ENCODE peak calls at places on chromosomes 6 and 20, in nine cellular contexts. X is testis, J is Peyer's patch, S is right lobe of liver, L is endothelial cell of umbilical vein, C is K562, O is suprapubic skin, M is prostate gland, V is A549. R is an unnamed sample.

GRCh38 chr6:24402697-24403500 is at the start of gene MRS2:
- DNase-seq in L (peak), M (peak), C (peak), S (peak), J (peak), O (peak), X (peak), V (peak), R (peak)

GRCh38 chr20:50624351-50625016 is 66.9 kb downstream of the RIPOR3 start:
- DNase-seq in V (peak), C (no peak), S (peak), O (no peak), L (no peak), J (no peak), X (no peak), M (peak), R (no peak)

GRCh38 chr20:8777866-8778265 is 291.0 kb upstream of the PLCB4 start:
- DNase-seq in M (no peak), O (no peak), S (no peak), V (no peak), X (no peak), J (no peak), C (no peak), L (no peak), R (no peak)

GRCh38 chr20:24111858-24112257 is 123.3 kb upstream of the GGTLC1 start:
- DNase-seq in L (no peak), M (no peak), C (no peak), J (no peak), V (no peak), S (peak), X (no peak), O (no peak), R (no peak)

GRCh38 chr6:151400473-151400872 is 9.1 kb upstream of the ZBTB2 start:
- DNase-seq in X (no peak), M (no peak), V (no peak), J (no peak), O (no peak), S (no peak), C (no peak), L (no peak), R (no peak)

GRCh38 chr6:43869792-43870659 is 100.0 kb downstream of the VEGFA start:
- DNase-seq in M (no peak), C (no peak), L (no peak), S (no peak), J (no peak), O (no peak), X (no peak), V (no peak), R (no peak)

GRCh38 chr6:73003302-73003701 is 222.0 kb downstream of the KHDC1L start:
- DNase-seq in X (no peak), M (no peak), L (no peak), C (no peak), S (no peak), V (no peak), J (no peak), O (no peak), R (no peak)

GRCh38 chr20:62616728-62617621 is 25.3 kb upstream of the SLCO4A1 start:
- DNase-seq in S (peak), L (peak), J (peak), X (peak), O (no peak), M (peak), V (peak), C (peak), R (peak)

GRCh38 chr6:19024737-19025136 is 637.6 kb downstream of the RNF144B start:
- DNase-seq in S (no peak), L (no peak), J (no peak), C (no peak), O (no peak), M (peak), V (peak), X (peak), R (no peak)

GRCh38 chr6:106739387-106739786 is 110.0 kb downstream of the QRSL1 start:
- DNase-seq in X (peak), J (no peak), V (peak), M (peak), O (no peak), C (no peak), L (no peak), S (peak), R (peak)

GRCh38 chr6:127924031-127924430 is 23.2 kb upstream of the THEMIS start:
- DNase-seq in O (no peak), L (no peak), V (no peak), X (no peak), M (no peak), J (no peak), S (no peak), C (no peak), R (no peak)

GRCh38 chr6:119544325-119545150 is 195.0 kb upstream of the MAN1A1 start:
- DNase-seq in V (no peak), J (no peak), O (no peak), S (no peak), M (no peak), L (no peak), X (no peak), C (no peak), R (no peak)

GRCh38 chr6:116210750-116211425 is 43.0 kb downstream of the TSPYL4 start:
- DNase-seq in O (no peak), M (peak), V (peak), X (peak), L (no peak), S (peak), J (no peak), C (no peak), R (peak)

GRCh38 chr6:18053071-18053475 is 65.6 kb upstream of the KIF13A start:
- DNase-seq in M (peak), C (no peak), O (no peak), V (no peak), L (no peak), J (no peak), X (no peak), S (no peak), R (no peak)

GRCh38 chr20:12966468-12967085 is 42.2 kb upstream of the SPTLC3 start:
- DNase-seq in C (no peak), L (peak), J (no peak), O (no peak), X (no peak), M (no peak), S (no peak), V (peak), R (no peak)

GRCh38 chr6:135144678-135145508 is 36.2 kb upstream of the MYB start:
- DNase-seq in L (peak), O (no peak), S (no peak), X (no peak), M (peak), C (peak), J (no peak), V (peak), R (no peak)

GRCh38 chr6:72418495-72418894 is 203.4 kb upstream of the KCNQ5 start:
- DNase-seq in L (no peak), C (no peak), M (no peak), S (no peak), J (no peak), X (no peak), V (no peak), O (no peak), R (no peak)

GRCh38 chr6:26158581-26159416 is 71.6 kb downstream of the HFE start:
- DNase-seq in V (peak), O (peak), J (peak), L (peak), S (peak), X (peak), C (peak), M (peak), R (peak)

GRCh38 chr6:31546962-31547726 is at the start of gene NFKBIL1:
- DNase-seq in S (peak), M (peak), J (peak), L (peak), O (peak), V (peak), X (peak), C (peak), R (peak)
- TF ChIP-seq POLR2A in S (peak), M (peak), J (no peak), L (peak), O (peak), V (no peak), X (no peak), C (peak), R (no peak)

DNA sequence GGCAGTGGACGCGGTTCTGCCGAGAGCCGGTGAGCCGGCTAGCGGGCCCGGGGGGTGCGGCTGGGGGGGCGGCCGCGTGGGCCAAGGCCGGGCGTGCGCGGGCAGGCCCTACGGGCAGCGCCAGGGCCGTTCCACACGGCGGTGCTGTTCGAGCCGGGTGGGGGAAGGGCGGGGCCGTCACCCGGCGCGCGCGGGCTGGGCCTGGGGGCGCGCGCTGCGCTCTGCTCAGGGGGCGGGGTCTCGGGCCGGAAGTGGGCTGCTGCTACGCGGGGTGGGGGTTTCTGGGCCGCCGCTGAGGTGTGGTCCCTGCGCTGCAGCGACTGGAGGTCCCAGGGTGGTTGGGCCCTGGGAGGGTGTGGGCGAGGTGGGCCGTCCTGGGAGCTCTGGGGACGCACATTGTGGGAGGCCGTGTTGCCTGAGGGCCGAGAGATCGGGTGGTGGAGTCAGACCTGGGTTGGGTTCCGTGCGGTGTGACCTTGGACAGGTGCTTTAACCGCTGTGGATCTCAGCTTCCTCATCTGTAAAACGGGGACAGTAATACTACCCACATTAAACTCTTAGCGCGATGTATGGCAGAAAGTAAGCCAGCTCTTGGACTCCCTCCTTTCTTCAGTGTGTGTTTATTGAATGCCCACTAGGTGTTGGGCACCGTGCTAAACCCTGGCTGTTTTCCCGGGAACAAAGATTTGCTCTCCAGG is 395 bp downstream of the MAPRE1 start:
- DNase-seq in O (peak), S (peak), V (peak), X (peak), L (peak), M (peak), C (peak), J (no peak), R (no peak)
- TF ChIP-seq CTCF in O (no peak), S (no peak), V (no peak), X (no peak), L (no peak), M (peak), C (no peak), J (no peak), R (no peak)

GRCh38 chr6:42249279-42249678 is 31.6 kb upstream of the MRPS10 start:
- DNase-seq in C (no peak), S (no peak), L (no peak), O (no peak), X (no peak), J (no peak), V (no peak), M (no peak), R (peak)

GRCh38 chr6:42254505-42254904 is 36.8 kb upstream of the MRPS10 start:
- DNase-seq in S (peak), L (no peak), J (no peak), X (no peak), O (no peak), M (no peak), V (no peak), C (no peak), R (no peak)

GRCh38 chr6:42251911-42252637 is 34.4 kb upstream of the MRPS10 start:
- DNase-seq in S (peak), L (peak), X (peak), C (no peak), V (no peak), O (no peak), M (no peak), J (peak), R (no peak)

GRCh38 chr6:42250509-42250908 is 32.8 kb upstream of the MRPS10 start:
- DNase-seq in J (no peak), V (no peak), C (no peak), L (no peak), M (no peak), S (no peak), X (no peak), O (no peak), R (no peak)

GRCh38 chr6:42251500-42251899 is 33.8 kb upstream of the MRPS10 start:
- DNase-seq in V (no peak), X (no peak), C (no peak), J (no peak), M (no peak), L (no peak), S (no peak), O (no peak), R (no peak)
- H3K4me3 ChIP-seq in V (no peak), X (no peak), C (no peak), J (no peak), M (no peak), L (no peak), S (no peak), O (no peak), R (no peak)

DNA sequence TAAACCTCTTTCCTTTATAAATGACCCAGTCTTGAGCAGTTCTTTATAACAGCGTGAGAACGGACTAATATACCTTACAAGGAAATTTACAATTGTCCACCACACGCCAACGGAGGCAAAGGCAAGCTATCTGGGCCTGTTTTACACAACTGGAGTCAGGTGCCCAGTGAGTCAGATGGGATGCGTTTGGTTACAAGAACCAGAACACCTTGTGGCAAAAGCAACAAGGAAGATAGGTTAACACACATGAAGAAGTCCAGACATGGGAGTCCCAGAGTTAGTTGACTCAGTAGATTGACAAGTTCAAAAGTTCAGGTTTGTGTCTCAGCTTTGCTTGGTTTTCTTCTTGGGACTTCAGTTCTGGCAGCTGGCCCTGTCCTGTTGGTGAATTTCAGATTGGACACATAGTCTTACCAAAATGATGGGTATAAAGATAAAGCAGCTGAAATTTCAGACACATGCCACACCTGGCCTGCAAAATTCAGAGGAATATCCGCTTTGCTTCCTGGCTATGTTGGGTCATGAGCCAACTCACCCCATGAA is 97.9 kb downstream of the PXDC1 start:
- DNase-seq in S (no peak), C (no peak), X (no peak), M (no peak), O (no peak), J (no peak), V (no peak), L (no peak), R (no peak)
- TF ChIP-seq POLR2A in S (no peak), C (no peak), X (no peak), M (no peak), O (no peak), J (no peak), V (no peak), L (no peak), R (no peak)

DNA sequence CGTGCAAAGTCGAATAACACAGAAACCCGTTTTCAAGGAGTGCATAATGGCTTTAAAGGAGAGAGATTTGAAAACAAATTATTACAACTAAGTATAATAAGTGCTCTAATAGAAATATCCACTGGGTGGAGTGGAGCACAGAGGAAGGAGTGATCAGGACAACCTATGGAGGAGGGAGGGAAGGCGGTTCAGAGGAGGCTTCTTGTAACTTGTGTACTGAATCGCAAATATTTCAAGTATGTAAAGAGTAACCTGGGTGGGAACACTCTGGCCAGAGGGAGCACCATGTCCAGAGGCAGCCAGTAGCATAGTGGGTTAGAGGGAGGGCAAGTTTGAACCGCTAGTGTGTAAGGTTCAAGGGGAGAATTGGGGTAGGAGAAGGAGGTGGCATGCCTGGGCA is 21.6 kb upstream of the TNFAIP3 start:
- DNase-seq in C (peak), J (no peak), L (no peak), X (no peak), M (no peak), S (no peak), V (no peak), O (no peak), R (no peak)
- TF ChIP-seq CTCF in C (peak), J (no peak), L (no peak), X (no peak), M (no peak), S (peak), V (no peak), O (no peak), R (no peak)

GRCh38 chr20:46306743-46307138 is 1.6 kb downstream of the CDH22 start:
- DNase-seq in J (no peak), S (no peak), V (no peak), C (peak), M (no peak), O (no peak), L (no peak), X (no peak), R (no peak)
- H3K4me3 ChIP-seq in J (no peak), S (no peak), V (no peak), C (no peak), M (no peak), O (peak), L (no peak), X (no peak), R (no peak)

DNA sequence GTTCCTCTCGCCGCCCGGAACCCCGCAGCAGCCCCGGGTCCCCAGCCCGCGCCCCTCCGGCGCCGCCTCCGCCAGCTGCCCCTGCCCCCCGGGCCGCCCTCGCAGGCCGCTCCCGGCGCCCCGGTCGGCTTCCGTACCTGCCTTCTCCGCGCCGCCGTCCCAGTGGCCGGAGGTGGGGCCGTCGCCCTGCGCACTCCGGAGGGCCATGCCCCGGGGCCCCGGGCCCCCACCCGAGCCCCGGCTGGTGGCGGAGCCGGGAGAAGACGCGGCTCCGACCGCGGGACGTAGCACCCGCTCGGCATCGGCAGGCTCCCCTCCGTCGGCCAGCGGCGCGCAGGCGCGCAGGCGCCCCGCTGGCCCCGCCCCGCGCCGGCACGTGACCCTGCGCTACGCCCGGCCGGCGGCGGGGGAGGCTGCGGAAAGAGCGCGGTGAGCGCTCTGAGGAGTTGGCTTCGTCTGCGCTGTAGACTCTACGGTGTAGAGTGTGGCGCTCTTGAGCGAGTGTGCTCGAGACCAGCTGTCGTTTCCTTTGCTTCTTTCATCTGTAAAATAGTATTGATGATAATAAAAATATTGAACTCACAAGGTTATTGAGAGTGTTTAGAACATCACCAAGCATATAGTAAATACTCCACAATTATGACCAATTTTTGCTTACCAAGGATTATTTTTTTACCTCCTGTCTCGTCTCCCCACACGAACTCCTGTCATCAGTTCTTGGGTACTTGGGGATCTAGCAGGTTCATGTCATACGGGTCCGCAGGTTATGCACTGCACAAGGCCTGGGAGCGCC is at the start of gene TBC1D20:
- DNase-seq in J (peak), L (peak), C (peak), S (peak), V (peak), X (peak), O (peak), M (peak), R (peak)
- TF ChIP-seq POLR2A in J (peak), L (peak), C (peak), S (peak), V (peak), X (no peak), O (peak), M (peak), R (no peak)

DNA sequence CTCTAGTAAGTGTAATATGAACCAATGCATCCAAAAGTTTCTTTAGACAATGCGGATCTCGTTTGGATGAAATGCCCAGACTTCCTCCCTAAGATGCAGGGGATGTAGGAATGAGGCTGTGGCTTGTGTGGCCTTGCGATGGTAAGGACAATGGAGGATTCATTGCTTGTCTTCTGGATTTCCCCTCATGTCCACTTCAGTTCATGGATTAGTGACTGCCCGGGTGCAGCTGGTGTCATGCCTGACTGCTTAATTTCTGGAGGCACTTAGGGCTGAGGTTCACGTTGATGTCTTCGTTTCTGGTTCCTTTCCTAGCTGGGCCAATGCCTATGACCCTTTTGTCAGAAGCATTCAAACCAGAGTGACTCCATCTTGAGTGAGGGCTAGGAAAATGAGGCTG is 93.8 kb downstream of the SCP2D1 start:
- DNase-seq in O (no peak), L (no peak), X (no peak), S (no peak), M (no peak), V (no peak), J (no peak), C (no peak), R (no peak)
- TF ChIP-seq CTCF in O (no peak), L (no peak), X (no peak), S (no peak), M (no peak), V (no peak), J (no peak), C (no peak), R (no peak)

GRCh38 chr6:163306000-163306399 is 108.5 kb upstream of the QKI start:
- DNase-seq in S (no peak), M (no peak), O (no peak), C (no peak), V (no peak), J (no peak), X (no peak), L (no peak), R (no peak)
- H3K4me3 ChIP-seq in S (no peak), M (no peak), O (no peak), C (no peak), V (no peak), J (no peak), X (no peak), L (no peak), R (no peak)

DNA sequence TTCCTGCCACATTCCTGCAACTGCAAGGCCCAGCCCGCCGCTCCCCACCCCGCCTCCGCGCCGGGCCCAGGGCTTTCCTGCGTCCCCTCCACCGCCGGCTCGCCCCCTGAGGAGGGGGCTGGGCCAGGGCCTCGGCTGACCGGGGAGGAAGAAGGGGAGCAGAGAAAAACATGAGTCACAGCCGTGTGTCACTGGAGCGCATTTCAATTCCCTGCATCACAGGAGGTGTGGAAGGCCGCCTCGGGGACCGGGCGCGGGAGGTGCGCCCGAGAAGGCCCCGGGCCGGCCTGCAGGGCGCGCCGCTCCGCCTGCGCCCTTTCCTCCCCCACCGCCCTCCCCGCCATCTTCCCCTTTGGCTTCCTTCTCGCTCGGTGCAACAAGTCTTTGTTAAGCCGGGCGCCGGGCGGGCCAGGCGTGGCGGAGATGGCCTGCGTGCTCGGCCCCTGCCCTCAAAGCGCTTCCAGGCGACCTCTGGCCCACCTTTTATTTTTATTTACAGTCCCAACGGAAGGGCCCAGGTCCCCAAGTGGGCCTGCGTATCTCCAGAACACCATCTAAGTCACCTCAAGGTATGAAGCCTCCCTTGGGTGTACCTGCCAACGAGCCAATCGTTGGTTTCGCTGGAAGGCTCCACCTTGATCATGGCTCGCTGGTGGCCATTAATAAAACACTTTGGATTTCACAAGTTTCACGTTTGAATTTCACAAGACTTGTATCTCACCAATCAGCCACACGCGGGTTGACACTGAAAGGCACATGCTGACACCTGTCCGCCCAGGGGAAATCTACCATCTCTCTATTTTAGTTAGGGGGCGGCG is 859 bp upstream of the HMGA1 start:
- DNase-seq in X (peak), O (no peak), V (peak), C (no peak), S (peak), M (peak), L (peak), J (peak), R (peak)
- TF ChIP-seq POLR2A in X (no peak), O (peak), V (peak), C (no peak), S (no peak), M (peak), L (peak), J (peak), R (no peak)

R was measured in lower leg skin.